ENCODE peak calls at places on chromosome 13, in four cellular contexts. One of them, this sample, is unnamed.

GRCh38 chr13:31427151-31427867 is 227.5 kb downstream of the B3GLCT start:
- DNase-seq in HEK293T: no peak
- DNase-seq in choroid plexus epithelial cell: no peak
- DNase-seq in activated naive CD4-positive, alpha-beta T cell treated with anti-CD3 and anti-CD28 coated beads, Interleukin-2, amount 10 ng/mL, durations not matched to agents 7 days and 5 days: no peak
- DNase-seq in this sample: no peak

GRCh38 chr13:44713793-44714469 is 137.8 kb upstream of the TSC22D1 start:
- DNase-seq in HEK293T: no peak
- DNase-seq in choroid plexus epithelial cell: peak
- DNase-seq in activated naive CD4-positive, alpha-beta T cell treated with anti-CD3 and anti-CD28 coated beads, Interleukin-2, amount 10 ng/mL, durations not matched to agents 7 days and 5 days: no peak
- DNase-seq in this sample: no peak

GRCh38 chr13:26999499-26999898 is 172.1 kb downstream of the USP12 start:
- DNase-seq in HEK293T: no peak
- DNase-seq in choroid plexus epithelial cell: no peak
- DNase-seq in activated naive CD4-positive, alpha-beta T cell treated with anti-CD3 and anti-CD28 coated beads, Interleukin-2, amount 10 ng/mL, durations not matched to agents 7 days and 5 days: no peak
- DNase-seq in this sample: no peak

GRCh38 chr13:33524086-33524485 is 238.5 kb upstream of the STARD13 start:
- DNase-seq in HEK293T: no peak
- DNase-seq in choroid plexus epithelial cell: peak
- DNase-seq in activated naive CD4-positive, alpha-beta T cell treated with anti-CD3 and anti-CD28 coated beads, Interleukin-2, amount 10 ng/mL, durations not matched to agents 7 days and 5 days: no peak
- DNase-seq in this sample: no peak

GRCh38 chr13:113342820-113343691 is 20.9 kb downstream of the GRTP1 start:
- DNase-seq in HEK293T: no peak
- DNase-seq in choroid plexus epithelial cell: no peak
- DNase-seq in activated naive CD4-positive, alpha-beta T cell treated with anti-CD3 and anti-CD28 coated beads, Interleukin-2, amount 10 ng/mL, durations not matched to agents 7 days and 5 days: no peak
- DNase-seq in this sample: no peak

GRCh38 chr13:67094078-67094477 is 136.1 kb downstream of the PCDH9 start:
- DNase-seq in HEK293T: no peak
- DNase-seq in choroid plexus epithelial cell: no peak
- DNase-seq in activated naive CD4-positive, alpha-beta T cell treated with anti-CD3 and anti-CD28 coated beads, Interleukin-2, amount 10 ng/mL, durations not matched to agents 7 days and 5 days: no peak
- DNase-seq in this sample: no peak

GRCh38 chr13:50222569-50223332 is 207.5 kb downstream of the KCNRG start:
- DNase-seq in HEK293T: peak
- DNase-seq in choroid plexus epithelial cell: peak
- DNase-seq in activated naive CD4-positive, alpha-beta T cell treated with anti-CD3 and anti-CD28 coated beads, Interleukin-2, amount 10 ng/mL, durations not matched to agents 7 days and 5 days: no peak
- DNase-seq in this sample: no peak

GRCh38 chr13:59425211-59425721 is 738.5 kb downstream of the DIAPH3 start:
- DNase-seq in HEK293T: no peak
- DNase-seq in choroid plexus epithelial cell: peak
- DNase-seq in activated naive CD4-positive, alpha-beta T cell treated with anti-CD3 and anti-CD28 coated beads, Interleukin-2, amount 10 ng/mL, durations not matched to agents 7 days and 5 days: no peak
- DNase-seq in this sample: peak

This sample was measured in NCI-H2107.